ENCODE peak calls at places on chromosomes 6 and 20, in five cellular contexts. B is upper lobe of right lung; J is CD8-positive, alpha-beta memory T cell; R is aorta; C is heart left ventricle. M is an unnamed sample. For H3K36me3, the result is how much of the 10 kb centered on the place peaks cover.

GRCh38 chr20:37207176-37207575 is 27.8 kb upstream of the MROH8 start:
- DNase-seq in J (no peak), C (no peak), R (no peak), B (no peak), M (no peak)

GRCh38 chr6:167918507-167919278 is 78.8 kb upstream of the KIF25 start:
- DNase-seq in J (no peak), C (no peak), R (no peak), B (no peak), M (no peak)

GRCh38 chr6:38213275-38213674 is 393.7 kb downstream of the ZFAND3 start:
- DNase-seq in R (no peak), J (no peak), B (no peak), C (no peak), M (no peak)

GRCh38 chr6:143513410-143513809 is 1.9 kb upstream of the FUCA2 start:
- DNase-seq in J (peak), C (peak), R (no peak), B (peak), M (peak)

GRCh38 chr6:31541059-31541657 is 645 bp downstream of the DDX39B start:
- DNase-seq in B (no peak), R (peak), C (no peak), J (peak), M (peak)

GRCh38 chr6:56852611-56853010 is 102.3 kb upstream of the BEND6 start:
- DNase-seq in J (no peak), C (no peak), B (no peak), R (no peak), M (no peak)

GRCh38 chr6:133953634-133954415 is 801 bp downstream of the TBPL1 start:
- DNase-seq in J (no peak), R (no peak), B (no peak), C (no peak), M (no peak)

GRCh38 chr6:112337209-112337638 is 9.9 kb upstream of the RFPL4B start:
- DNase-seq in R (no peak), C (peak), B (no peak), J (no peak), M (peak)

GRCh38 chr6:110173506-110174132 is 5.9 kb downstream of the WASF1 start:
- DNase-seq in B (no peak), R (no peak), C (no peak), J (no peak), M (no peak)

GRCh38 chr6:90917371-90917770 is 330.5 kb upstream of the MAP3K7 start:
- DNase-seq in R (no peak), J (no peak), C (no peak), B (no peak), M (no peak)

GRCh38 chr6:20464041-20464440 is 62.4 kb downstream of the E2F3 start:
- DNase-seq in C (no peak), B (no peak), R (no peak), J (no peak), M (no peak)

GRCh38 chr20:41862023-41862422 is 243.8 kb upstream of the CHD6 start:
- DNase-seq in B (no peak), J (no peak), C (no peak), R (no peak), M (no peak)

GRCh38 chr6:39453956-39454524 is 131.5 kb upstream of the KCNK16 start:
- DNase-seq in B (no peak), R (no peak), C (no peak), J (no peak), M (no peak)

GRCh38 chr6:2502096-2502997 is 248.4 kb downstream of the MYLK4 start:
- DNase-seq in C (no peak), R (no peak), J (no peak), B (no peak), M (no peak)

GRCh38 chr6:25004357-25004756 is 68.6 kb upstream of the RIPOR2 start:
- DNase-seq in R (no peak), B (no peak), C (no peak), J (no peak), M (no peak)

GRCh38 chr6:27145731-27146455 is 101.6 kb upstream of the PRSS16 start:
- DNase-seq in J (peak), R (peak), C (peak), B (peak), M (peak)

GRCh38 chr6:143629104-143630080 is 48.4 kb upstream of the PHACTR2 start:
- DNase-seq in B (no peak), J (no peak), C (no peak), R (no peak), M (no peak)

GRCh38 chr20:59190509-59190908 is 26.9 kb downstream of the ZNF831 start:
- DNase-seq in B (no peak), C (no peak), J (no peak), R (no peak), M (no peak)

GRCh38 chr20:12989586-12989985 is 19.2 kb upstream of the SPTLC3 start:
- DNase-seq in B (no peak), J (no peak), C (no peak), R (no peak), M (no peak)

GRCh38 chr6:163588211-163588919 is 173.8 kb downstream of the QKI start:
- DNase-seq in B (peak), R (no peak), J (no peak), C (no peak), M (no peak)

GRCh38 chr6:158818008-158818579 is 1.1 kb downstream of the EZR start:
- DNase-seq in C (peak), B (peak), R (peak), J (peak), M (peak)

GRCh38 chr6:72031471-72031870 is 145.1 kb downstream of the RIMS1 start:
- DNase-seq in C (no peak), B (no peak), R (no peak), J (no peak), M (no peak)

GRCh38 chr6:140441256-140441655 is 1066.8 kb upstream of the CITED2 start:
- DNase-seq in R (no peak), C (peak), J (no peak), B (no peak), M (peak)

GRCh38 chr20:34068001-34068400 is 44.0 kb downstream of the EIF2S2 start:
- DNase-seq in C (no peak), R (no peak), J (no peak), B (no peak), M (no peak)

GRCh38 chr6:119028106-119028505 is 50.4 kb downstream of the FAM184A start:
- DNase-seq in J (no peak), R (no peak), C (no peak), B (no peak), M (no peak)

GRCh38 chr6:17927705-17928104 is 59.7 kb downstream of the KIF13A start:
- DNase-seq in B (no peak), R (no peak), J (no peak), C (peak), M (no peak)

GRCh38 chr6:35046862-35047261 is 94.3 kb downstream of the TCP11 start:
- DNase-seq in B (no peak), J (no peak), C (no peak), R (no peak), M (peak)

GRCh38 chr6:23656257-23656731 is 469.7 kb upstream of the NRSN1 start:
- DNase-seq in R (no peak), C (no peak), B (no peak), J (no peak), M (peak)

GRCh38 chr6:11779308-11780096 is 899 bp upstream of the ADTRP start:
- DNase-seq in R (no peak), J (no peak), B (peak), C (no peak), M (peak)

GRCh38 chr6:35360349-35361138 is 18.2 kb downstream of the PPARD start:
- DNase-seq in R (peak), B (peak), C (peak), J (no peak), M (no peak)

GRCh38 chr6:79056226-79056625 is 21.8 kb downstream of the PHIP start:
- DNase-seq in R (no peak), C (no peak), B (no peak), J (no peak), M (no peak)
- H3K36me3 ChIP-seq in R (under half), C (half or more), B (half or more), J (under half), M (under half)

DNA sequence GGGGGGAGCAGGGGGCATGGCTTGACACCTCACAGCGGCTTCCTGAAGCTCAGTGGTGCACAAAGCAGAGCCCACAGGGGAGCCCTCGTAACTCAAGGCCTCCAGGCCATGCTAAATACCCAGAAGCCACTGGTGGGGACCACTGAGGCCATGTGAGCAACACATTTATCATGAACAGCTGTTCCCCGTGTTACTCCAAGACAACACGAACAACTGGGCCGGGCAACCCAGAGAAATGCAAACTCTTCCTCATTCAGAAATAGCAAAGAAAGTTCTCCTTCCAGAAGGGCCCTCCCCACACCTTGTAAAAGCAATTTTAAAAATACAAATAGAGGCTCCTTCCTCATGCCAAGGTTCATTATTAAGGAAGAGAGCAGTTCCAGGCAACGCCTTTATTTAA is 36.3 kb upstream of the SLCO4A1 start:
- DNase-seq in B (no peak), J (no peak), R (no peak), C (no peak), M (peak)
- H3K27ac ChIP-seq in B (no peak), J (no peak), R (no peak), C (no peak), M (no peak)

DNA sequence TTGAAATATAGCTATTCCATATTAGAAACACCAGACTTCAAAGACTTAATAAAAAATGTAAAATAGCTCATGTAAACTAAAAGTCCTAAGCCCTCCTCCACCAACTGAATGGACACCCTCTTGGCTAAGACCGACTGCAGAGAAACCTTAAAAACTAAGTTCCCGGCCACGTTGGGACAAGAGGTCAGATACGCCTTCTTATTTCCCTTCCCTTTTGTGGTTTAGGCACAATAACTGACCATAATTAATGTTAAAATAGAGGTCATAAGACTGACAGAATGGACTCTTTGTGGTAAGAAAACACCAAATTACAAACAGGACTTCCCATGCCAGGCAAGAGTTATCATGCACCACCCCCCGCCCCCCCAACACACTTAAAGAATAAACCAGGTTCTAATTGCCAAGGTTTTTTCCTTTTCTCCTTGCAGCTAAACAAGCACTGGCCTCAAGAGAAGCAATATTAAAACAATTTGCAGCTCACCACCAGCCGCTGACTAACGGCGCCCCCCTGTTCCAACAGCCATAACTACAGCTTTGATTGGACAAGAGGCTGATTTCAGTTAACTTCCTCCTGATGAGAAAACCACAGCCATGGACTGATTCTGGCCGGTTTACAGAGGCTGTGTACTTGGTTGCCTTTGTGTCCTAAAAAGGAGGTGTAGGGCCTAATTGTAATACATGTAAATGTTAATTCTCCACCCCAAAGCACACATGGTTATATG is 10.7 kb upstream of the LAMP5 start:
- DNase-seq in C (no peak), R (no peak), B (no peak), J (no peak), M (no peak)
- H3K36me3 ChIP-seq in C (under half), R (under half), B (under half), J (under half), M (under half)

DNA sequence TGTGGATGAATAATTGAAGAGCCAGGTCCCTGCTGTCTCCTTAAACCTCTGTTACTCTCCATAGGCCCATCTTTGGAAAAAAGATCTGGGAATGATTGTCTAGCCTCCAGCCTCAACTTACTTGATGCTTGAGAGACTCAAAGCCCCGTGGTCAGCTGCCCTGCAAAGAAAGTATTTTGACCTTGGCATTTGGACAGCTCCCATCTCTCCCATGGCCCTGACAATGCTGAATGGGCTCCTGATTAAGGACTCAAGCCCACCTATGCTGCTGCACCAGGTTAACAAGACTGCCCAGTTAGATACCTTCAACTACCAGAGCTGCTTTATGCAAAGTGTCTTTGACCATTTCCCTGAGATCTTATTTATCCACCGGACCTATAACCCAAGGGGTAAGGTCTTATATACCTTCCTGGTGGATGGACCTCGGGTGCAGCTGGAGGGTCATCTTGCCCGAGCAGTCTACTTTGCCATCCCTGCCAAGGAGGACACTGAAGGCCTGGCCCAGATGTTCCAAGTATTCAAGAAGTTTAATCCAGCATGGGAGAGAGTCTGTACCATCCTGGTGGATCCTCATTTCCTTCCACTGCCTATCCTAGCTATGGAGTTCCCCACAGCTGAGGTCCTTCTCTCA is 1.6 kb downstream of the ZSWIM1 start:
- DNase-seq in B (no peak), R (no peak), C (no peak), J (no peak), M (no peak)
- H3K27ac ChIP-seq in B (no peak), R (no peak), C (no peak), J (no peak), M (no peak)

GRCh38 chr6:33299237-33299944 is 649 bp upstream of the RGL2 start:
- DNase-seq in J (peak), B (peak), C (peak), R (peak), M (peak)
- H3K36me3 ChIP-seq in J (under half), B (half or more), C (half or more), R (under half), M (under half)

GRCh38 chr6:108782231-108783041 is 65.8 kb upstream of the ARMC2 start:
- DNase-seq in B (peak), C (peak), R (peak), J (peak), M (peak)
- H3K27ac ChIP-seq in B (no peak), C (no peak), R (no peak), J (no peak), M (peak)

GRCh38 chr6:122799916-122800701 is 11.1 kb downstream of the SMPDL3A start:
- DNase-seq in R (no peak), J (no peak), B (no peak), C (no peak), M (peak)

GRCh38 chr6:122801397-122801796 is 12.3 kb downstream of the SMPDL3A start:
- DNase-seq in C (no peak), B (no peak), R (no peak), J (no peak), M (no peak)

GRCh38 chr6:122803056-122803695 is 14.1 kb downstream of the SMPDL3A start:
- DNase-seq in J (no peak), C (no peak), R (no peak), B (no peak), M (no peak)

GRCh38 chr6:122799140-122799539 is 10.1 kb downstream of the SMPDL3A start:
- DNase-seq in J (no peak), R (no peak), B (no peak), C (no peak), M (peak)

GRCh38 chr6:122800906-122801305 is 11.8 kb downstream of the SMPDL3A start:
- DNase-seq in B (no peak), C (no peak), J (no peak), R (no peak), M (no peak)
- H3K36me3 ChIP-seq in B (under half), C (under half), J (under half), R (under half), M (under half)

GRCh38 chr6:15303162-15303919 is 57.5 kb downstream of the JARID2 start:
- DNase-seq in J (no peak), R (no peak), C (no peak), B (no peak), M (peak)
- H3K27ac ChIP-seq in J (no peak), R (no peak), C (no peak), B (no peak), M (no peak)

GRCh38 chr6:5637714-5638113 is 369.0 kb downstream of the NRN1 start:
- DNase-seq in B (no peak), J (no peak), C (no peak), R (no peak), M (no peak)

GRCh38 chr6:5630636-5631035 is 369.3 kb downstream of the FARS2 start:
- DNase-seq in C (no peak), B (no peak), R (no peak), J (no peak), M (no peak)

GRCh38 chr6:5634525-5634924 is 372.2 kb downstream of the NRN1 start:
- DNase-seq in C (no peak), B (no peak), J (no peak), R (no peak), M (no peak)

GRCh38 chr6:5636210-5637030 is 370.3 kb downstream of the NRN1 start:
- DNase-seq in C (no peak), R (no peak), J (no peak), B (no peak), M (no peak)

DNA sequence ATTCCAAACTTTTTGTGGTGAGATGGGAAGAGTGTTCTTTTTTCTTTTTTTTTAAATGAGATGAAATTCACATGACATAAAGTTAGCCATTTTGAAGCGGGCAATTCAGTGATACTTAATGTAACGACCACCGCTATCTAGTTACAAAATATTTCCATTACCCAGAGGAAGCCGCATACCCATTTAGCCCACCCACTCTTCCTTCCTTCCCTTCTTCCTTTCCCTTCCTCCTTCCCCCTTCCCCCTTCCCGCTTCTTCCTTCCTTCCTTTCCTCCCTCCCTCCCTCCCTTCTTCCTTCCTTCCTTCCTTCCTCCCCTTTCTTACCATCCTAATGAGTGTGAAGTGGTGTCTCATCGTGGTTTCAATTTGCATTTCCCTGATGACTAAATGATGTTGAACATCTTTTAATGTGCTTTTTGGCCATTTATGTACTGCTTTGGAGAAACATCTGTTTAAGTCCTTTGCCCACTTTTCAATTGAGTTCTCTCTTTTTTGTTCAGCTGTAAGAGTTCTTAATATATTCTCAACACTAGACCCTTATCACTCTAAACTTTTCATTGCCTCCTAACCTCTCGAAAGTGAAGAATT is 371.1 kb downstream of the FARS2 start:
- DNase-seq in B (no peak), J (no peak), C (no peak), R (no peak), M (no peak)
- H3K36me3 ChIP-seq in B (under half), J (under half), C (under half), R (under half), M (under half)

GRCh38 chr6:87408721-87409155 is 966 bp downstream of the CFAP206 start:
- DNase-seq in R (no peak), B (no peak), C (no peak), J (no peak), M (no peak)

GRCh38 chr6:87407531-87407895 is 259 bp upstream of the CFAP206 start:
- DNase-seq in C (no peak), R (no peak), J (no peak), B (no peak), M (no peak)

GRCh38 chr6:87407896-87408720 is at the start of gene CFAP206:
- DNase-seq in R (peak), B (peak), C (peak), J (peak), M (peak)
- H3K27ac ChIP-seq in R (peak), B (peak), C (peak), J (peak), M (peak)